ENCODE peak calls at places on chromosome 13, in ten cellular contexts. One of them, this sample, is unnamed.

GRCh38 chr13:59409651-59410200 is 754.0 kb downstream of the DIAPH3 start:
- DNase-seq in transverse colon: no peak
- DNase-seq in IMR-90: no peak
- DNase-seq in spleen: no peak
- DNase-seq in Peyer's patch: no peak
- DNase-seq in fibroblast of lung: no peak
- DNase-seq in breast epithelium: no peak
- DNase-seq in cardiac muscle cell: no peak
- DNase-seq in psoas muscle: no peak
- DNase-seq in body of pancreas: no peak
- DNase-seq in this sample: no peak

GRCh38 chr13:114268344-114269280 is 12.8 kb upstream of the UPF3A start:
- DNase-seq in transverse colon: no peak
- DNase-seq in IMR-90: no peak
- DNase-seq in spleen: no peak
- DNase-seq in Peyer's patch: no peak
- DNase-seq in fibroblast of lung: no peak
- DNase-seq in breast epithelium: no peak
- DNase-seq in cardiac muscle cell: no peak
- DNase-seq in psoas muscle: no peak
- DNase-seq in body of pancreas: no peak
- DNase-seq in this sample: no peak

GRCh38 chr13:101511766-101512165 is 59.3 kb downstream of the ITGBL1 start:
- DNase-seq in transverse colon: no peak
- DNase-seq in IMR-90: no peak
- DNase-seq in spleen: no peak
- DNase-seq in Peyer's patch: no peak
- DNase-seq in fibroblast of lung: no peak
- DNase-seq in breast epithelium: no peak
- DNase-seq in cardiac muscle cell: no peak
- DNase-seq in psoas muscle: no peak
- DNase-seq in body of pancreas: no peak
- DNase-seq in this sample: no peak

GRCh38 chr13:25796474-25796873 is 255.3 kb downstream of the SHISA2 start:
- DNase-seq in transverse colon: no peak
- DNase-seq in IMR-90: no peak
- DNase-seq in spleen: no peak
- DNase-seq in Peyer's patch: no peak
- DNase-seq in fibroblast of lung: no peak
- DNase-seq in breast epithelium: no peak
- DNase-seq in cardiac muscle cell: no peak
- DNase-seq in psoas muscle: no peak
- DNase-seq in body of pancreas: no peak
- DNase-seq in this sample: no peak

GRCh38 chr13:90696254-90696653 is 651.2 kb upstream of the MIR17HG start:
- DNase-seq in transverse colon: no peak
- DNase-seq in IMR-90: peak; percentile 7
- DNase-seq in spleen: no peak
- DNase-seq in Peyer's patch: no peak
- DNase-seq in fibroblast of lung: no peak
- DNase-seq in breast epithelium: no peak
- DNase-seq in cardiac muscle cell: no peak
- DNase-seq in psoas muscle: no peak
- DNase-seq in body of pancreas: no peak
- DNase-seq in this sample: peak; percentile 87

GRCh38 chr13:20608438-20609020 is 41.6 kb downstream of the IFT88 start:
- DNase-seq in transverse colon: no peak
- DNase-seq in IMR-90: no peak
- DNase-seq in spleen: no peak
- DNase-seq in Peyer's patch: no peak
- DNase-seq in fibroblast of lung: peak; percentile 13
- DNase-seq in breast epithelium: no peak
- DNase-seq in cardiac muscle cell: no peak
- DNase-seq in psoas muscle: no peak
- DNase-seq in body of pancreas: no peak
- DNase-seq in this sample: no peak

GRCh38 chr13:74629985-74630384 is 495.8 kb upstream of the KLF12 start:
- DNase-seq in transverse colon: no peak
- DNase-seq in IMR-90: no peak
- DNase-seq in spleen: no peak
- DNase-seq in Peyer's patch: no peak
- DNase-seq in fibroblast of lung: no peak
- DNase-seq in breast epithelium: no peak
- DNase-seq in cardiac muscle cell: no peak
- DNase-seq in psoas muscle: no peak
- DNase-seq in body of pancreas: no peak
- DNase-seq in this sample: no peak

GRCh38 chr13:22402682-22403081 is 731.8 kb downstream of the FGF9 start:
- DNase-seq in transverse colon: no peak
- DNase-seq in IMR-90: no peak
- DNase-seq in spleen: no peak
- DNase-seq in Peyer's patch: no peak
- DNase-seq in fibroblast of lung: no peak
- DNase-seq in breast epithelium: no peak
- DNase-seq in cardiac muscle cell: no peak
- DNase-seq in psoas muscle: no peak
- DNase-seq in body of pancreas: no peak
- DNase-seq in this sample: no peak

GRCh38 chr13:99660101-99660500 is 158.8 kb downstream of the TM9SF2 start:
- DNase-seq in transverse colon: no peak
- DNase-seq in IMR-90: no peak
- DNase-seq in spleen: no peak
- DNase-seq in Peyer's patch: no peak
- DNase-seq in fibroblast of lung: no peak
- DNase-seq in breast epithelium: no peak
- DNase-seq in cardiac muscle cell: no peak
- DNase-seq in psoas muscle: no peak
- DNase-seq in body of pancreas: no peak
- DNase-seq in this sample: no peak

GRCh38 chr13:99658266-99658991 is 157.2 kb downstream of the TM9SF2 start:
- DNase-seq in transverse colon: peak; percentile 37
- DNase-seq in IMR-90: peak; percentile 25
- DNase-seq in spleen: peak; percentile 88
- DNase-seq in Peyer's patch: peak; percentile 60
- DNase-seq in fibroblast of lung: peak; percentile 84
- DNase-seq in breast epithelium: peak; percentile 35
- DNase-seq in cardiac muscle cell: peak; percentile 68
- DNase-seq in psoas muscle: peak; percentile 39
- DNase-seq in body of pancreas: peak; percentile 54
- DNase-seq in this sample: peak; percentile 5

GRCh38 chr13:99657848-99658265 is 156.6 kb downstream of the TM9SF2 start:
- DNase-seq in transverse colon: no peak
- DNase-seq in IMR-90: no peak
- DNase-seq in spleen: no peak
- DNase-seq in Peyer's patch: peak; percentile 26
- DNase-seq in fibroblast of lung: peak; percentile 51
- DNase-seq in breast epithelium: no peak
- DNase-seq in cardiac muscle cell: peak; percentile 32
- DNase-seq in psoas muscle: peak; percentile 17
- DNase-seq in body of pancreas: peak; percentile 52
- DNase-seq in this sample: no peak

GRCh38 chr13:99656843-99657506 is 155.7 kb downstream of the TM9SF2 start:
- DNase-seq in transverse colon: no peak
- DNase-seq in IMR-90: no peak
- DNase-seq in spleen: no peak
- DNase-seq in Peyer's patch: no peak
- DNase-seq in fibroblast of lung: no peak
- DNase-seq in breast epithelium: no peak
- DNase-seq in cardiac muscle cell: no peak
- DNase-seq in psoas muscle: no peak
- DNase-seq in body of pancreas: no peak
- DNase-seq in this sample: no peak

DNA sequence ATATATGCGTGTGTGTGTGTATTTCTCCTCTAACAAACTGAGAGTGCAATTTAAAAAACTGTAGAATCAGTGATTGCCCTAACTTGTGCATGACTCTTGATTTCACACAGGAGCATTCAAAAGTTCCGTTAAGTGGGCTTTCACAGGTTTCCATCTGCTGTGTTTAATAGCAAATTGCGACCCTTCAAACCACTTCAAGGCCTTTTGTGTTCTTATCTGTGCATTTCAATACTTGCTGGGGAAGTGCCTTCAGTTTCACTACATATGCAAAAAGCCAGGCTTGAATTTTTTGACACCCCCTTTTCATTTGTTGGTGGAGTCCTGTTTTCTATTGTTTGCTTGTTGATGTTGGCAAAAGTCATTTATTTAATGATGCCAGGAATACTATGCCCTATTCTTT is 158.0 kb downstream of the TM9SF2 start:
- DNase-seq in transverse colon: no peak
- DNase-seq in IMR-90: no peak
- DNase-seq in spleen: no peak
- DNase-seq in Peyer's patch: no peak
- DNase-seq in fibroblast of lung: no peak
- DNase-seq in breast epithelium: no peak
- DNase-seq in cardiac muscle cell: peak; percentile 35
- DNase-seq in psoas muscle: no peak
- DNase-seq in body of pancreas: no peak
- DNase-seq in this sample: no peak
- H3K4me3 ChIP-seq in transverse colon: no peak overlapping the region
- H3K4me3 ChIP-seq in IMR-90: no peak overlapping the region
- H3K4me3 ChIP-seq in spleen: no peak overlapping the region
- H3K4me3 ChIP-seq in Peyer's patch: no peak overlapping the region
- H3K4me3 ChIP-seq in fibroblast of lung: no peak overlapping the region
- H3K4me3 ChIP-seq in breast epithelium: no peak overlapping the region
- H3K4me3 ChIP-seq in cardiac muscle cell: no peak overlapping the region
- H3K4me3 ChIP-seq in psoas muscle: no peak overlapping the region
- H3K4me3 ChIP-seq in body of pancreas: no peak overlapping the region
- H3K4me3 ChIP-seq in this sample: no peak overlapping the region

GRCh38 chr13:106033634-106034033 is 501.8 kb downstream of the EFNB2 start:
- DNase-seq in transverse colon: no peak
- DNase-seq in IMR-90: peak; percentile 59
- DNase-seq in spleen: no peak
- DNase-seq in Peyer's patch: no peak
- DNase-seq in fibroblast of lung: peak; percentile 81
- DNase-seq in breast epithelium: no peak
- DNase-seq in cardiac muscle cell: no peak
- DNase-seq in psoas muscle: no peak
- DNase-seq in body of pancreas: peak; percentile 21
- DNase-seq in this sample: peak; percentile 54

GRCh38 chr13:106041445-106041844 is 494.0 kb downstream of the EFNB2 start:
- DNase-seq in transverse colon: no peak
- DNase-seq in IMR-90: no peak
- DNase-seq in spleen: no peak
- DNase-seq in Peyer's patch: no peak
- DNase-seq in fibroblast of lung: no peak
- DNase-seq in breast epithelium: no peak
- DNase-seq in cardiac muscle cell: no peak
- DNase-seq in psoas muscle: no peak
- DNase-seq in body of pancreas: no peak
- DNase-seq in this sample: peak; percentile 3

GRCh38 chr13:106038752-106039151 is 496.7 kb downstream of the EFNB2 start:
- DNase-seq in transverse colon: no peak
- DNase-seq in IMR-90: peak; percentile 90
- DNase-seq in spleen: no peak
- DNase-seq in Peyer's patch: no peak
- DNase-seq in fibroblast of lung: peak; percentile 84
- DNase-seq in breast epithelium: no peak
- DNase-seq in cardiac muscle cell: no peak
- DNase-seq in psoas muscle: no peak
- DNase-seq in body of pancreas: no peak
- DNase-seq in this sample: peak; percentile 93

GRCh38 chr13:106034201-106034600 is 501.3 kb downstream of the EFNB2 start:
- DNase-seq in transverse colon: no peak
- DNase-seq in IMR-90: no peak
- DNase-seq in spleen: no peak
- DNase-seq in Peyer's patch: no peak
- DNase-seq in fibroblast of lung: no peak
- DNase-seq in breast epithelium: no peak
- DNase-seq in cardiac muscle cell: no peak
- DNase-seq in psoas muscle: no peak
- DNase-seq in body of pancreas: no peak
- DNase-seq in this sample: no peak

DNA sequence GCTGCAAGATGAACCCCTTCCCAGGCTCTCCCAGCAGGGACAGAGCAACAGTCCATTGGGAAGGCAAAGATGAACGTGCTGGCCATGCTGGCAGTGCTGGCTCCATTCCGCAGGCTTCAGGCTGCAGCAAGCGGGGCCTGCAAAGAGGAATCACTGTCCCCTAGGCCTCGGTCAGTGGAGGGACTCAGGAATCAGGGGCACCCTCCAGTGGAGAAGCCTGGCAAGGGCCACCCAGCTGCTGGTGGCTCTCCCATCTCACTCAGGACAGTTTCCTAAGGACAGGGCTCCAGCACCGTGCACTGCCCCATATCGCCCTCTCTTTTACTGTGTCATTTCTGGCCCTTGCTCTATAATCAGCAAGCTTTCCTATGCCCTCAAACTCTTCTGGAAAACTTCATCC is 498.6 kb downstream of the EFNB2 start:
- DNase-seq in transverse colon: peak; percentile 10
- DNase-seq in IMR-90: no peak
- DNase-seq in spleen: no peak
- DNase-seq in Peyer's patch: no peak
- DNase-seq in fibroblast of lung: no peak
- DNase-seq in breast epithelium: no peak
- DNase-seq in cardiac muscle cell: peak; percentile 12
- DNase-seq in psoas muscle: no peak
- DNase-seq in body of pancreas: no peak
- DNase-seq in this sample: no peak
- TF ChIP-seq CTCF in transverse colon: no peak
- TF ChIP-seq CTCF in IMR-90: no peak
- TF ChIP-seq CTCF in spleen: no peak
- TF ChIP-seq CTCF in Peyer's patch: no peak
- TF ChIP-seq CTCF in fibroblast of lung: no peak
- TF ChIP-seq CTCF in breast epithelium: no peak
- TF ChIP-seq CTCF in cardiac muscle cell: no peak
- TF ChIP-seq CTCF in psoas muscle: no peak
- TF ChIP-seq CTCF in body of pancreas: no peak
- TF ChIP-seq CTCF in this sample: peak; percentile 25

DNA sequence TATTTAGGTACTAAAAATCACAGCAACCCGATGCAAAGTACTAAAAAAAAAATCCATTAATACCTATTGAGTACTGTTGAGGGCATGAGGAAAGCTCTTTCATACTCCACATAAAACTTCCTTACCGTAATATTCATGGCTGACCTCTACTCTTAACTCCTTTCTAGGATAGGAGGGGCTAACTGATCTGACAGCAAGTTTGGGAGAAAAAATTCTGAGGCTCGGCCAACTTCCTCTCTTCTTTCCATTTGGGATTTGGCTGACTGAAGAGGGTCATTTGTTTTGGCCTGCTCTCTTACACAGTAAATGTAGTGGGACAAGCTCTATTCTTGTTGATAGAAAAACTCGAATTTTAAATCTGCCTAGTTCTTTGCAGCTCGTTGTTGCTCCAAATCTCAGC is 9.4 kb upstream of the USPL1 start:
- DNase-seq in transverse colon: no peak
- DNase-seq in IMR-90: no peak
- DNase-seq in spleen: no peak
- DNase-seq in Peyer's patch: no peak
- DNase-seq in fibroblast of lung: peak; percentile 33
- DNase-seq in breast epithelium: no peak
- DNase-seq in cardiac muscle cell: no peak
- DNase-seq in psoas muscle: no peak
- DNase-seq in body of pancreas: no peak
- DNase-seq in this sample: no peak
- H3K4me3 ChIP-seq in transverse colon: no peak overlapping the region
- H3K4me3 ChIP-seq in IMR-90: no peak overlapping the region
- H3K4me3 ChIP-seq in spleen: no peak overlapping the region
- H3K4me3 ChIP-seq in Peyer's patch: no peak overlapping the region
- H3K4me3 ChIP-seq in fibroblast of lung: no peak overlapping the region
- H3K4me3 ChIP-seq in breast epithelium: no peak overlapping the region
- H3K4me3 ChIP-seq in cardiac muscle cell: no peak overlapping the region
- H3K4me3 ChIP-seq in psoas muscle: no peak overlapping the region
- H3K4me3 ChIP-seq in body of pancreas: no peak overlapping the region
- H3K4me3 ChIP-seq in this sample: no peak overlapping the region

DNA sequence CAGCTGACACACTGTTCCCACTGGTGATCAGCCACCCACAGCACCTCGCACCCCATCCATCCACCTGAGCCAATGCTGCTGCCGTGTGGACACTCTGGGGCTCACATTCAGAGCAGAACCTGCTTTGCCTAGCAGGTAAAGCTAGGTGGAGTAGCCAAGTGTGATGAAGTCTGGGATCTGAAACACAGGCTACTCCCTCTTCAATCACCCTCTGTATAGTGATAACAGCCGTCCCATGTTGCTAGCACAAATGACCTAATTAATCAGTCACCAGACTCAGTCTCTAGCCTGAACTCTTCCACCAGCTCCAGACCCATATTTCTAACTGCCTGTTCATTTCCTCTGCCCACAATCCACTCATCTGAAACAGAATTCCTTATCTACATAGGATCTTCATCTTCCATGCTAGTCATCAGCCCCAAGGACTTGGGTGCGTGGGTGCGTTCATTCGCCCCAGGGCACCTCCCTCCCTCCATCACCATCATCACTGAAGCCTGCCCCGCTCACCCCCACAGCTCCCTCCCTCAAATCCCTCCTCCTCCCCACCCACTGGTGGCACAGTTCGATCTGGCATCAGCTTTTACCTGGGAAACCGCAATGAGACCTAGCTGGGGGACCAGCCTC is 19.8 kb downstream of the STK24 start:
- DNase-seq in transverse colon: no peak
- DNase-seq in IMR-90: peak; percentile 32
- DNase-seq in spleen: no peak
- DNase-seq in Peyer's patch: no peak
- DNase-seq in fibroblast of lung: no peak
- DNase-seq in breast epithelium: no peak
- DNase-seq in cardiac muscle cell: no peak
- DNase-seq in psoas muscle: no peak
- DNase-seq in body of pancreas: peak; percentile 48
- DNase-seq in this sample: no peak
- TF ChIP-seq CTCF in transverse colon: peak; percentile 8
- TF ChIP-seq CTCF in IMR-90: no peak
- TF ChIP-seq CTCF in spleen: no peak
- TF ChIP-seq CTCF in Peyer's patch: peak; percentile 19
- TF ChIP-seq CTCF in fibroblast of lung: no peak
- TF ChIP-seq CTCF in breast epithelium: no peak
- TF ChIP-seq CTCF in cardiac muscle cell: no peak
- TF ChIP-seq CTCF in psoas muscle: no peak
- TF ChIP-seq CTCF in body of pancreas: peak; percentile 12
- TF ChIP-seq CTCF in this sample: peak; percentile 29